ENCODE peak calls at places on chromosomes 6 and 20, in seven cellular contexts. B is HCT116, G is GM23248, A is OCI-LY7, Y is stomach, N is Panc1, O is prostate gland. U is an unnamed sample.

GRCh38 chr6:71537717-71538116 is 249.1 kb downstream of the OGFRL1 start:
- DNase-seq in B (no peak), G (peak; percentile 69), A (no peak), Y (no peak), N (no peak), O (no peak), U (no peak)

GRCh38 chr6:5079692-5080091 is 5.4 kb upstream of the PPP1R3G start:
- DNase-seq in B (no peak), G (no peak), A (no peak), Y (no peak), N (no peak), O (no peak), U (no peak)

GRCh38 chr20:24403410-24403809 is 66.0 kb upstream of the SYNDIG1 start:
- DNase-seq in B (no peak), G (no peak), A (no peak), Y (no peak), N (no peak), O (no peak), U (no peak)

GRCh38 chr6:51120016-51120415 is 301.3 kb downstream of the TFAP2B start:
- DNase-seq in B (no peak), G (no peak), A (no peak), Y (no peak), N (no peak), O (no peak), U (no peak)

GRCh38 chr6:149356081-149356750 is 38.7 kb downstream of the TAB2 start:
- DNase-seq in B (no peak), G (no peak), A (no peak), Y (no peak), N (no peak), O (no peak), U (no peak)

GRCh38 chr6:20207096-20207454 is 5.2 kb downstream of the MBOAT1 start:
- DNase-seq in B (no peak), G (no peak), A (no peak), Y (no peak), N (no peak), O (no peak), U (no peak)

GRCh38 chr6:90397929-90398674 is 101.5 kb upstream of the BACH2 start:
- DNase-seq in B (no peak), G (no peak), A (no peak), Y (no peak), N (no peak), O (no peak), U (no peak)

GRCh38 chr20:57048027-57048869 is 218.2 kb downstream of the BMP7 start:
- DNase-seq in B (no peak), G (peak; percentile 68), A (peak; percentile 44), Y (no peak), N (no peak), O (no peak), U (peak; percentile 34)

GRCh38 chr6:128158496-128158895 is 257.6 kb upstream of the THEMIS start:
- DNase-seq in B (no peak), G (no peak), A (no peak), Y (no peak), N (no peak), O (no peak), U (no peak)

GRCh38 chr6:3764516-3765333 is 13.2 kb upstream of the PXDC1 start:
- DNase-seq in B (no peak), G (no peak), A (no peak), Y (no peak), N (no peak), O (no peak), U (no peak)

GRCh38 chr20:373171-373890 is 7.2 kb upstream of the TRIB3 start:
- DNase-seq in B (peak; percentile 73), G (peak; percentile 83), A (no peak), Y (no peak), N (no peak), O (no peak), U (no peak)

GRCh38 chr20:59997886-59998285 is 39.7 kb downstream of the CDH26 start:
- DNase-seq in B (no peak), G (no peak), A (no peak), Y (no peak), N (no peak), O (no peak), U (no peak)

GRCh38 chr6:103872683-103873082 is 987.0 kb downstream of the HACE1 start:
- DNase-seq in B (no peak), G (no peak), A (no peak), Y (no peak), N (no peak), O (no peak), U (no peak)

GRCh38 chr6:110567957-110568696 is 91.7 kb upstream of the SLC22A16 start:
- DNase-seq in B (no peak), G (no peak), A (peak; percentile 10), Y (no peak), N (no peak), O (no peak), U (peak; percentile 43)

GRCh38 chr6:19869464-19869863 is 32.3 kb downstream of the ID4 start:
- DNase-seq in B (no peak), G (no peak), A (peak; percentile 66), Y (no peak), N (no peak), O (no peak), U (no peak)

GRCh38 chr6:144715344-144715743 is 430.2 kb downstream of the UTRN start:
- DNase-seq in B (no peak), G (no peak), A (no peak), Y (no peak), N (no peak), O (no peak), U (no peak)

GRCh38 chr20:47350691-47351545 is 5.6 kb downstream of the ZMYND8 start:
- DNase-seq in B (no peak), G (no peak), A (no peak), Y (no peak), N (no peak), O (no peak), U (no peak)
- H3K4me3 ChIP-seq in B (no peak overlapping the region), G (no peak overlapping the region), A (peak overlapping the region; percentile 74), Y (no peak overlapping the region), N (peak overlapping the region; percentile 28), O (no peak overlapping the region), U (no peak overlapping the region)

GRCh38 chr20:35695245-35695749 is 3.9 kb downstream of the NFS1 start:
- DNase-seq in B (no peak), G (no peak), A (no peak), Y (peak; percentile 3), N (no peak), O (no peak), U (no peak)
- H3K36me3 ChIP-seq in B (peaks cover 7% of the 10 kb centered on the region), G (peaks cover under 1% of the 10 kb centered on the region), A (peaks cover 34% of the 10 kb centered on the region), Y (peaks cover 61% of the 10 kb centered on the region), N (peaks cover 13% of the 10 kb centered on the region), O (no peaks in the 10 kb centered on the region), U (no peaks in the 10 kb centered on the region)

GRCh38 chr6:169251371-169251802 is 2.3 kb downstream of the THBS2 start:
- DNase-seq in B (no peak), G (peak; percentile 47), A (no peak), Y (peak; percentile 10), N (no peak), O (no peak), U (no peak)
- H3K4me1 ChIP-seq in B (no peaks in the 10 kb centered on the region), G (peaks cover 23% of the 10 kb centered on the region), A (no peaks in the 10 kb centered on the region), Y (peaks cover 9% of the 10 kb centered on the region), N (peaks cover 3% of the 10 kb centered on the region), O (no peaks in the 10 kb centered on the region), U (no peaks in the 10 kb centered on the region)

GRCh38 chr6:138594042-138594636 is 94.8 kb upstream of the NHSL1 start:
- DNase-seq in B (no peak), G (no peak), A (no peak), Y (no peak), N (no peak), O (no peak), U (no peak)
- H3K4me3 ChIP-seq in B (no peak overlapping the region), G (peak overlapping the region; percentile 64), A (no peak overlapping the region), Y (no peak overlapping the region), N (no peak overlapping the region), O (no peak overlapping the region), U (no peak overlapping the region)

GRCh38 chr20:5973971-5974370 is 23.5 kb downstream of the MCM8 start:
- DNase-seq in B (no peak), G (no peak), A (no peak), Y (no peak), N (no peak), O (no peak), U (no peak)

GRCh38 chr20:5977975-5978374 is 27.5 kb downstream of the MCM8 start:
- DNase-seq in B (no peak), G (no peak), A (no peak), Y (no peak), N (no peak), O (no peak), U (no peak)

GRCh38 chr20:5974531-5974930 is 24.1 kb downstream of the MCM8 start:
- DNase-seq in B (no peak), G (peak; percentile 17), A (no peak), Y (no peak), N (no peak), O (no peak), U (no peak)

GRCh38 chr20:5975778-5976177 is 25.3 kb downstream of the MCM8 start:
- DNase-seq in B (no peak), G (no peak), A (no peak), Y (no peak), N (no peak), O (no peak), U (no peak)

GRCh38 chr20:5977223-5977622 is 26.8 kb downstream of the MCM8 start:
- DNase-seq in B (no peak), G (no peak), A (no peak), Y (no peak), N (no peak), O (peak; percentile 20), U (no peak)
- H3K36me3 ChIP-seq in B (peaks cover 13% of the 10 kb centered on the region), G (no peaks in the 10 kb centered on the region), A (peaks cover 99% of the 10 kb centered on the region), Y (peaks cover 62% of the 10 kb centered on the region), N (peaks cover 11% of the 10 kb centered on the region), O (no peaks in the 10 kb centered on the region), U (no peaks in the 10 kb centered on the region)

DNA sequence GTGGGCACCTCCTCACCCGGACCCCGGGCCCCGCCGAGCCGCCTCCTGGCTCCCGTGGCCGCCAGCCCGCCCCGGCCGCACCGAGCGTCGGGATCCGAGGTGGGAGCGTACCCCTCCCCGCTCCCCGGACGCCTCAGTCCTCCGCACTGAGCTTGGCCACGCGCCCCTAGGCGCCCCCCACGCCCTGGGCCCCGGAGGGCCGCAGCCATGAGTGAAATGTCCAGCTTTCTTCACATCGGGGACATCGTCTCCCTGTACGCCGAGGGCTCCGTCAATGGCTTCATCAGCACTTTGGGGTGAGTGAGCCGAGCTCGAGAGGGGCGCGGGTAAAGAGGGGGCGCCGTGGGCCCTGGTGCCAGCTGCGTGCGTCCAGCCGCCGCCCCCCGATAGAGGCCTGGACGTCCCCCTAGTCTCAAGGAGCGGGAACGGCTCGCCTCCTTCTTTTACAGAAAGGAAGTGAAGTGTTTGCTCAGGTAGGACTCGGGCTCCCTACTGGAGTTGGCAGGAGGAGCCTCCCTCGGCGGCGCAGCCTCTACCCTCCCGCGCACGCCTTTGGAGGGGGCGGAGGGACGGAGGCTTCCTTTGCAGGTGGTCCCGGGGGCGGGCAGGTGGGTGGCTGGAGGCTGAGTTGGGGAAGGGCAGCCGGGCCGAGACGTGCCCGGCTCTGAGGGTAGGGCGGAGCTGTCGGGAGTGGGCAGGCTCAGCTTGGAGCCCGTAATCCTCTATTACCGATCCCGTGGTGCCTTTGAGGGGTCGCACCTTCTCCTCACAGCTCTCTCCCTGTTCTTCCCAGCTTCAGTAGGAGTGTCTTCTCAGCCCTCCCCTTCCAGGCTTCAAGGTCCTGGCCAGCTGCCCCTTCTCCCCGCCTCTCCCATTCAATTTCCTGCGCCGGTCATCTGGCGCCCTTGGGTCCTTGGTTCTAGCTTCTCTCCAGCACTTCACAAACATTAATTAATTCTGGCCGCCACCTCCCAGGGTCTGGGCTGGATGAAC is 570 bp downstream of the ITPR3 start:
- DNase-seq in B (no peak), G (peak; percentile 56), A (peak; percentile 74), Y (peak; percentile 63), N (no peak), O (peak; percentile 47), U (peak; percentile 80)
- H3K4me1 ChIP-seq in B (peaks cover 24% of the 10 kb centered on the region), G (peaks cover 6% of the 10 kb centered on the region), A (peaks cover 62% of the 10 kb centered on the region), Y (peaks cover 48% of the 10 kb centered on the region), N (peaks cover 32% of the 10 kb centered on the region), O (no peaks in the 10 kb centered on the region), U (peaks cover 43% of the 10 kb centered on the region)

U was measured in mucosa of descending colon.